ENCODE peak calls at places on chromosome 22, in four cellular contexts. Q is PC-9, W is GM23248, P is neural progenitor cell. C is an unnamed sample.

GRCh38 chr22:44888491-44888941 is 121.3 kb downstream of the PHF21B start:
- DNase-seq in Q (no peak), W (no peak), P (no peak), C (no peak)

GRCh38 chr22:21449531-21450319 is 17.5 kb upstream of the TMEM191C start:
- DNase-seq in Q (no peak), W (no peak), P (peak; percentile 6), C (no peak)

GRCh38 chr22:28560005-28560742 is 119.5 kb downstream of the TTC28 start:
- DNase-seq in Q (peak; percentile 1), W (peak; percentile 68), P (no peak), C (no peak)

GRCh38 chr22:25908212-25908611 is 166.2 kb downstream of the MYO18B start:
- DNase-seq in Q (no peak), W (no peak), P (no peak), C (no peak)

GRCh38 chr22:42621505-42622002 is 6.9 kb upstream of the POLDIP3 start:
- DNase-seq in Q (peak; percentile 70), W (peak; percentile 90), P (peak; percentile 93), C (peak; percentile 55)

GRCh38 chr22:31327786-31328544 is 18.2 kb downstream of the PATZ1 start:
- DNase-seq in Q (peak; percentile 11), W (no peak), P (no peak), C (no peak)

GRCh38 chr22:31956360-31956759 is 12.0 kb downstream of the YWHAH start:
- DNase-seq in Q (no peak), W (no peak), P (no peak), C (no peak)

GRCh38 chr22:38935023-38935422 is 22.4 kb upstream of the APOBEC3A start:
- DNase-seq in Q (peak; percentile 95), W (no peak), P (no peak), C (no peak)

DNA sequence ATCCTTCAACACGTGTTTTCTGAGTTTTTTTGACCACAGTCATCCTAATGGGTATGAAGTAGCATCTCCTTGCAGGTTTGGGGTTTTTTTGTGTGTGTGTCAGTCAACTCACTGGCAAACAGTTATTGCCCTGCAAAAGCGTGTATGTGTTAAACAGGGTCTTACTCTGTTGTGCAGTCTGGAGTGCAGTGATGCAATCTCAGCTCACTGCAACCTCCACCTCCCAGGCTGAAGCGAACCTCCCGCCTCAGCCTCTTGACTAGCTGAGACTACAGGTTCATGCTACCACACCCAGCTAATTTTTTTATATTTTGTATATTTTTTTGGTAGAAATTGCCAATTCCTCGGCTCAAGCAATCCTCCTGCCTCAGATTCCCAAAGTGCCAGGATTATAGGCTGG is 15.4 kb downstream of the CELSR1 start:
- DNase-seq in Q (no peak), W (no peak), P (no peak), C (no peak)
- H3K4me3 ChIP-seq in Q (no peak overlapping the region), W (no peak overlapping the region), P (no peak overlapping the region), C (no peak overlapping the region)

DNA sequence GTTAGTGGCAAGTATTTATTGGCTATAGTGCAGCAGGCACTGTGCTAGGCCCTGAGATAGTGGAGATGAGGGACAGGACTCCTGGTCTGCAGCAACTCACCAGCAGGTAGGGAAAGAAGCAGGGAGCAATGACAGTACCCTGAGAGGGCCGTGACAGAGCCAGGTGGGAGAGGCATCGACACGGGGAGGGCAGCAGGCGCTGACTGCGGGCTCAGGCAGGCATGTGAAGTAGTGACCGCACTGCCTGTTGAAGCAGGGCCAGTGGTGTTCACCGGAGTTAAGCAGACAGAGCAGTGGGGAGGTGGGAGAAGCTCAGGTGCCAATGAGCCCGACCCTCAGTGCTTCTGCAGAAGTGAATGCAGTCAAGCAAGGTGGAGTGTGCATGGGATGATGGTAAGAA is 43.7 kb upstream of the ADA2 start:
- DNase-seq in Q (no peak), W (no peak), P (no peak), C (no peak)
- H3F3A ChIP-seq in Q (no peaks in the 10 kb centered on the region), W (no peaks in the 10 kb centered on the region), P (peaks cover 76% of the 10 kb centered on the region), C (peaks cover 6% of the 10 kb centered on the region)

GRCh38 chr22:50671641-50672040 is 982 bp upstream of the SHANK3 start:
- DNase-seq in Q (no peak), W (peak; percentile 31), P (no peak), C (no peak)
- H3K4me3 ChIP-seq in Q (no peak overlapping the region), W (no peak overlapping the region), P (no peak overlapping the region), C (no peak overlapping the region)

GRCh38 chr22:22882033-22882717 is 5.4 kb upstream of the IGLL5 start:
- DNase-seq in Q (no peak), W (peak; percentile 23), P (no peak), C (peak; percentile 81)
- H3F3A ChIP-seq in Q (no peaks in the 10 kb centered on the region), W (no peaks in the 10 kb centered on the region), P (no peaks in the 10 kb centered on the region), C (peaks cover 70% of the 10 kb centered on the region)